ENCODE peak calls at places on chromosomes 4 and X, in seven cellular contexts. V is K562, G is H1, O is GM12891, S is HepG2, T is GM12878, Z is SK-N-SH. B is an unnamed sample.

GRCh38 chrX:74372272-74372671 is 49.0 kb upstream of the SLC16A2 start:
- DNase-seq in V (no peak), G (no peak), O (no peak), S (no peak), T (no peak), Z (no peak), B (no peak)

GRCh38 chr4:154467886-154468285 is 23.7 kb downstream of the DCHS2 start:
- DNase-seq in V (no peak), G (no peak), O (no peak), S (no peak), T (no peak), Z (no peak), B (no peak)

GRCh38 chrX:119942831-119943184 is 743 bp downstream of the NKAP start:
- DNase-seq in V (peak; percentile 20), G (no peak), O (no peak), S (peak; percentile 9), T (no peak), Z (no peak), B (no peak)

GRCh38 chrX:23062359-23062758 is 62.6 kb downstream of the DDX53 start:
- DNase-seq in V (no peak), G (no peak), O (no peak), S (no peak), T (no peak), Z (no peak), B (no peak)

GRCh38 chr4:105210901-105211300 is 64.2 kb downstream of the TET2 start:
- DNase-seq in V (no peak), G (no peak), O (no peak), S (no peak), T (no peak), Z (no peak), B (no peak)

GRCh38 chrX:10569946-10570345 is 50.4 kb downstream of the MID1 start:
- DNase-seq in V (no peak), G (no peak), O (no peak), S (no peak), T (no peak), Z (no peak), B (no peak)

GRCh38 chr4:56961107-56961500 is 16.3 kb downstream of the NOA1 start:
- DNase-seq in V (no peak), G (no peak), O (no peak), S (no peak), T (no peak), Z (no peak), B (no peak)

GRCh38 chrX:152735101-152735500 is 1.5 kb downstream of the MAGEA12 start:
- DNase-seq in V (no peak), G (no peak), O (no peak), S (no peak), T (no peak), Z (no peak), B (no peak)

GRCh38 chr4:53885668-53886067 is 178.7 kb downstream of the CHIC2 start:
- DNase-seq in V (no peak), G (no peak), O (no peak), S (no peak), T (no peak), Z (no peak), B (no peak)

GRCh38 chr4:20496078-20496477 is 204.2 kb upstream of the PACRGL start:
- DNase-seq in V (no peak), G (no peak), O (no peak), S (no peak), T (no peak), Z (no peak), B (no peak)

GRCh38 chrX:133859860-133860259 is 125.5 kb downstream of the GPC3 start:
- DNase-seq in V (no peak), G (no peak), O (no peak), S (no peak), T (no peak), Z (no peak), B (no peak)

GRCh38 chr4:154344686-154345085 is 146.9 kb downstream of the DCHS2 start:
- DNase-seq in V (peak; percentile 33), G (no peak), O (no peak), S (peak; percentile 1), T (no peak), Z (no peak), B (no peak)

GRCh38 chrX:72634321-72634720 is 61.7 kb upstream of the HDAC8 start:
- DNase-seq in V (no peak), G (no peak), O (no peak), S (no peak), T (no peak), Z (no peak), B (no peak)

GRCh38 chr4:148664636-148665035 is 222.4 kb upstream of the NR3C2 start:
- DNase-seq in V (no peak), G (no peak), O (no peak), S (no peak), T (no peak), Z (no peak), B (no peak)

GRCh38 chr4:119103263-119103662 is 32.4 kb upstream of the MYOZ2 start:
- DNase-seq in V (no peak), G (no peak), O (no peak), S (peak; percentile 31), T (no peak), Z (no peak), B (no peak)

GRCh38 chrX:50638123-50638522 is 167.5 kb upstream of the DGKK start:
- DNase-seq in V (no peak), G (no peak), O (no peak), S (no peak), T (no peak), Z (no peak), B (no peak)

GRCh38 chr4:4865705-4866123 is 6.2 kb downstream of the MSX1 start:
- DNase-seq in V (no peak), G (no peak), O (no peak), S (no peak), T (no peak), Z (peak; percentile 53), B (no peak)

GRCh38 chr4:145347684-145348083 is 134.0 kb upstream of the SMAD1 start:
- DNase-seq in V (no peak), G (no peak), O (no peak), S (no peak), T (no peak), Z (no peak), B (no peak)

GRCh38 chr4:139669859-139670258 is 4.2 kb downstream of the MGST2 start:
- DNase-seq in V (no peak), G (no peak), O (no peak), S (no peak), T (no peak), Z (no peak), B (no peak)

GRCh38 chr4:185718578-185719492 is 93.2 kb downstream of the SORBS2 start:
- DNase-seq in V (no peak), G (no peak), O (no peak), S (no peak), T (no peak), Z (no peak), B (no peak)

GRCh38 chr4:87489678-87490077 is 39.5 kb downstream of the SPARCL1 start:
- DNase-seq in V (no peak), G (no peak), O (no peak), S (no peak), T (no peak), Z (no peak), B (no peak)

GRCh38 chr4:77433102-77433733 is 172.4 kb upstream of the CXCL13 start:
- DNase-seq in V (peak; percentile 18), G (no peak), O (peak; percentile 7), S (peak; percentile 53), T (peak; percentile 7), Z (peak; percentile 40), B (peak; percentile 6)

GRCh38 chrX:28880136-28880535 is 292.9 kb downstream of the IL1RAPL1 start:
- DNase-seq in V (no peak), G (no peak), O (no peak), S (no peak), T (no peak), Z (no peak), B (no peak)

GRCh38 chrX:108736509-108737479 is at the start of gene IRS4:
- DNase-seq in V (no peak), G (peak; percentile 78), O (no peak), S (peak; percentile 32), T (no peak), Z (peak; percentile 46), B (no peak)

GRCh38 chr4:58502839-58503238 is 1392.7 kb upstream of the IGFBP7 start:
- DNase-seq in V (no peak), G (no peak), O (no peak), S (no peak), T (no peak), Z (peak; percentile 22), B (no peak)

GRCh38 chr4:85913925-85914694 is 439.2 kb downstream of the ARHGAP24 start:
- DNase-seq in V (no peak), G (no peak), O (no peak), S (no peak), T (no peak), Z (no peak), B (no peak)

GRCh38 chr4:85925071-85925470 is 434.8 kb downstream of the MAPK10 start:
- DNase-seq in V (no peak), G (no peak), O (no peak), S (no peak), T (no peak), Z (no peak), B (no peak)

GRCh38 chr4:85919488-85919887 is 440.4 kb downstream of the MAPK10 start:
- DNase-seq in V (no peak), G (no peak), O (no peak), S (no peak), T (no peak), Z (peak; percentile 28), B (no peak)
- TF ChIP-seq POLR2AphosphoS5 in V (no peak), G (no peak), O (no peak), S (no peak), T (no peak), Z (no peak), B (no peak)

GRCh38 chr4:163556169-163556568 is 61.7 kb downstream of the TMA16 start:
- DNase-seq in V (no peak), G (no peak), O (no peak), S (no peak), T (no peak), Z (no peak), B (no peak)
- TF ChIP-seq TAF1 in V (no peak), G (no peak), O (no peak), S (no peak), T (no peak), Z (no peak), B (no peak)

GRCh38 chr4:150078041-150078995 is at the start of gene DCLK2:
- DNase-seq in V (peak; percentile 22), G (peak; percentile 3), O (peak; percentile 22), S (no peak), T (no peak), Z (peak; percentile 95), B (peak; percentile 25)
- TF ChIP-seq POLR2AphosphoS5 in V (no peak), G (no peak), O (no peak), S (no peak), T (no peak), Z (peak; percentile 75), B (no peak)

DNA sequence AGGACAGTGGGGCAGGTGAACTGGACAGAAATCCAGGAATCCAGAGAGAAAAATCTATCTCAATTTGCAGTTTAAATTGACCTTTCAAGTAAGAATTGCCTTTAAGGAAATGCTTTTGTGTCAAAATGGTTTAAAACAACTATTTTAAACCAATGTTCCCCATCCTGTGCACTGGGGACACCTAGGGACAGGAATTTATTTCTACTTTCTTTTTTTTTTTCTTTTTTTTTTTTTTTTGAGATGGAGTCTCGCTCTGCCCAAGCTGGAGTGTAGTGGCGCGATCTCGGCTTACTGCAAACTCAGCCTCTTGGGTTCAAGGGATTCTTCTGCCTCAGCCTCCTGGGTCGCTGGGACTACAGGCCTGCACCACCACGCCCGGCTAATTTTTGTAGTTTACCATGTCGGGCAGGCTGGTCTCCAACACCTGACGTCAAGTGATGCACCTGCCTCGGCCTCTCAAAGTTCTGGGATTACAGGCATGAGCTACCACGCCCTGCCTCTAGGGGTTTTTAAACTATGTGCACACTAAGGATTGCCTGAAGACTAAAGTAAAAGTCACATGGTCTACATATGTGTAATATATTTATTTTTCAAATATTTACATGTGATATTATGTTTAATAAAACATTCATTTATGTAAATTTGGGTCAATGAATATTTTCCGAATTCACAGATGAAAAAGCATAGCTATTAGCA is 1213.4 kb downstream of the STIM2 start:
- DNase-seq in V (no peak), G (no peak), O (no peak), S (peak; percentile 3), T (no peak), Z (no peak), B (no peak)
- TF ChIP-seq TAF1 in V (no peak), G (no peak), O (no peak), S (no peak), T (no peak), Z (no peak), B (no peak)

B was measured in GM12892.